ENCODE peak calls at places on chromosome 13, in five cellular contexts. S, V, O, X and B are unnamed samples.

GRCh38 chr13:77946522-77946921 is 27.9 kb upstream of the EDNRB start:
- DNase-seq in S (no peak), V (no peak), O (no peak), X (no peak), B (no peak)

GRCh38 chr13:82356667-82357066 is 1525.6 kb downstream of the SLITRK1 start:
- DNase-seq in S (no peak), V (no peak), O (no peak), X (no peak), B (no peak)

GRCh38 chr13:112641456-112641855 is 48.4 kb upstream of the ATP11A start:
- DNase-seq in S (no peak), V (peak), O (no peak), X (no peak), B (no peak)

GRCh38 chr13:98184796-98185195 is 7.7 kb upstream of the RNF113B start:
- DNase-seq in S (no peak), V (no peak), O (no peak), X (no peak), B (no peak)

GRCh38 chr13:33101835-33102234 is 85.6 kb downstream of the KL start:
- DNase-seq in S (no peak), V (no peak), O (no peak), X (no peak), B (no peak)

GRCh38 chr13:51638497-51638871 is 54.2 kb downstream of the WDFY2 start:
- DNase-seq in S (no peak), V (no peak), O (no peak), X (no peak), B (no peak)

GRCh38 chr13:41004875-41005693 is 14.0 kb downstream of the ELF1 start:
- DNase-seq in S (no peak), V (no peak), O (no peak), X (no peak), B (no peak)

GRCh38 chr13:50081106-50081898 is 66.1 kb downstream of the KCNRG start:
- DNase-seq in S (peak), V (peak), O (peak), X (peak), B (no peak)

GRCh38 chr13:48954086-48954485 is 21.6 kb upstream of the FNDC3A start:
- DNase-seq in S (no peak), V (no peak), O (no peak), X (no peak), B (no peak)

GRCh38 chr13:66410314-66410713 is 819.8 kb downstream of the PCDH9 start:
- DNase-seq in S (no peak), V (no peak), O (no peak), X (no peak), B (no peak)

GRCh38 chr13:40026741-40027140 is 371.3 kb downstream of the COG6 start:
- DNase-seq in S (peak), V (no peak), O (no peak), X (no peak), B (no peak)

GRCh38 chr13:23552661-23553060 is 17.6 kb upstream of the TNFRSF19 start:
- DNase-seq in S (no peak), V (no peak), O (no peak), X (no peak), B (no peak)

GRCh38 chr13:31012285-31013024 is 80.0 kb downstream of the TEX26 start:
- DNase-seq in S (no peak), V (peak), O (no peak), X (no peak), B (no peak)

GRCh38 chr13:47148543-47148942 is 251.7 kb upstream of the HTR2A start:
- DNase-seq in S (no peak), V (no peak), O (no peak), X (no peak), B (no peak)

GRCh38 chr13:94950303-94950702 is 238.0 kb upstream of the SOX21 start:
- DNase-seq in S (no peak), V (no peak), O (no peak), X (no peak), B (no peak)

GRCh38 chr13:43377149-43377548 is 353.8 kb downstream of the DNAJC15 start:
- DNase-seq in S (no peak), V (no peak), O (no peak), X (no peak), B (no peak)

GRCh38 chr13:50323440-50324070 is 308.3 kb downstream of the KCNRG start:
- DNase-seq in S (no peak), V (no peak), O (no peak), X (no peak), B (no peak)

GRCh38 chr13:93309886-93310520 is 83.4 kb downstream of the GPC6 start:
- DNase-seq in S (no peak), V (no peak), O (no peak), X (no peak), B (no peak)

GRCh38 chr13:46667687-46668281 is 114.8 kb downstream of the LRCH1 start:
- DNase-seq in S (no peak), V (no peak), O (no peak), X (no peak), B (no peak)

GRCh38 chr13:111658150-111659100 is 338.0 kb downstream of the TEX29 start:
- DNase-seq in S (no peak), V (peak), O (peak), X (no peak), B (peak)